ENCODE peak calls at places on chromosome 14, in six cellular contexts. W is heart right ventricle; E is K562; G is stimulated activated CD8-positive, alpha-beta memory T cell treated with anti-CD3 and anti-CD28 coated beads, Interleukin-15, amount 100 ng/mL, for 24 hours; O is B cell; H is hepatocyte. X is an unnamed sample.
A peak's percentile ranks its signal among the peaks of the same experiment; 100 is the strongest.

GRCh38 chr14:64706552-64707193 is 2.4 kb downstream of the PLEKHG3 start:
- DNase-seq in W (peak; percentile 54), E (no peak), G (no peak), O (peak; percentile 29), H (no peak), X (no peak)

GRCh38 chr14:84750763-84751554 is 779.0 kb upstream of the FLRT2 start:
- DNase-seq in W (no peak), E (no peak), G (no peak), O (no peak), H (peak; percentile 5), X (no peak)

GRCh38 chr14:29805415-29806123 is 122.1 kb downstream of the PRKD1 start:
- DNase-seq in W (peak; percentile 53), E (no peak), G (no peak), O (no peak), H (peak; percentile 67), X (peak; percentile 73)

GRCh38 chr14:61705017-61705416 is 9.7 kb downstream of the HIF1A start:
- DNase-seq in W (no peak), E (no peak), G (no peak), O (no peak), H (no peak), X (no peak)

GRCh38 chr14:52241102-52241793 is 26.2 kb upstream of the PTGDR start:
- DNase-seq in W (no peak), E (no peak), G (no peak), O (no peak), H (no peak), X (no peak)

GRCh38 chr14:100406505-100407131 is 83.5 kb downstream of the SLC25A47 start:
- DNase-seq in W (no peak), E (peak; percentile 45), G (no peak), O (no peak), H (peak; percentile 60), X (peak; percentile 27)

GRCh38 chr14:50396636-50397460 is at the start of gene CDKL1:
- DNase-seq in W (peak; percentile 70), E (peak; percentile 76), G (peak; percentile 12), O (peak; percentile 53), H (peak; percentile 82), X (peak; percentile 88)

GRCh38 chr14:27427796-27428195 is 830.0 kb upstream of the NOVA1 start:
- DNase-seq in W (no peak), E (no peak), G (no peak), O (no peak), H (no peak), X (peak; percentile 32)

GRCh38 chr14:78975734-78976133 is 805.6 kb downstream of the NRXN3 start:
- DNase-seq in W (no peak), E (no peak), G (no peak), O (no peak), H (peak; percentile 10), X (no peak)